ENCODE peak calls at places on chromosomes 1 and 21, in nine cellular contexts. Z is breast epithelium, N is IMR-90, U is PC-3, E is HFF-Myc, Y is uterus, P is adrenal gland, T is lower lobe of right lung, B is GM12865. R is an unnamed sample.
A peak's percentile ranks its signal among the peaks of the same experiment; 100 is the strongest.

GRCh38 chr1:11907275-11908138 is 18.7 kb downstream of the KIAA2013 start:
- DNase-seq in Z (peak; percentile 91), N (peak; percentile 95), U (peak; percentile 95), E (peak; percentile 91), Y (peak; percentile 95), P (peak; percentile 96), T (peak; percentile 92), B (peak; percentile 96), R (peak; percentile 97)

GRCh38 chr1:53394306-53394705 is 64.9 kb upstream of the DMRTB1 start:
- DNase-seq in Z (no peak), N (no peak), U (no peak), E (no peak), Y (no peak), P (no peak), T (no peak), B (no peak), R (no peak)

GRCh38 chr1:214570442-214570841 is 19.0 kb upstream of the PTPN14 start:
- DNase-seq in Z (no peak), N (peak; percentile 90), U (peak; percentile 88), E (no peak), Y (no peak), P (no peak), T (no peak), B (no peak), R (peak; percentile 50)

GRCh38 chr21:19440792-19441494 is 1037.4 kb upstream of the TMPRSS15 start:
- DNase-seq in Z (no peak), N (no peak), U (no peak), E (no peak), Y (no peak), P (no peak), T (no peak), B (peak; percentile 15), R (no peak)

GRCh38 chr1:218890436-218890835 is 283.2 kb upstream of the LYPLAL1 start:
- DNase-seq in Z (no peak), N (no peak), U (no peak), E (no peak), Y (no peak), P (no peak), T (no peak), B (no peak), R (no peak)

GRCh38 chr1:42913426-42914091 is 45.1 kb downstream of the SLC2A1 start:
- DNase-seq in Z (no peak), N (peak; percentile 82), U (peak; percentile 86), E (peak; percentile 75), Y (peak; percentile 59), P (peak; percentile 80), T (no peak), B (peak; percentile 86), R (peak; percentile 91)

GRCh38 chr1:22689505-22689904 is 21.1 kb upstream of the EPHB2 start:
- DNase-seq in Z (no peak), N (peak; percentile 96), U (peak; percentile 96), E (peak; percentile 56), Y (peak; percentile 22), P (no peak), T (no peak), B (no peak), R (peak; percentile 54)

GRCh38 chr1:8249838-8250237 is 68.1 kb upstream of the SLC45A1 start:
- DNase-seq in Z (no peak), N (no peak), U (no peak), E (no peak), Y (no peak), P (no peak), T (no peak), B (no peak), R (no peak)

GRCh38 chr1:110771245-110772022 is 96.7 kb upstream of the KCNA3 start:
- DNase-seq in Z (no peak), N (no peak), U (peak; percentile 87), E (no peak), Y (no peak), P (no peak), T (no peak), B (no peak), R (no peak)

GRCh38 chr1:54016343-54017282 is 1.4 kb downstream of the LDLRAD1 start:
- DNase-seq in Z (peak; percentile 85), N (peak; percentile 20), U (peak; percentile 92), E (peak; percentile 24), Y (no peak), P (peak; percentile 59), T (peak; percentile 59), B (no peak), R (peak; percentile 56)

GRCh38 chr1:58762806-58763205 is 21.0 kb downstream of the JUN start:
- DNase-seq in Z (no peak), N (peak; percentile 63), U (peak; percentile 28), E (no peak), Y (no peak), P (no peak), T (no peak), B (no peak), R (peak; percentile 71)

GRCh38 chr21:38083534-38083933 is 167.3 kb upstream of the KCNJ6 start:
- DNase-seq in Z (no peak), N (no peak), U (no peak), E (no peak), Y (no peak), P (no peak), T (no peak), B (no peak), R (no peak)

GRCh38 chr21:15729674-15730483 is at the start of gene USP25:
- DNase-seq in Z (peak; percentile 88), N (peak; percentile 60), U (peak; percentile 94), E (no peak), Y (peak; percentile 87), P (peak; percentile 92), T (peak; percentile 94), B (peak; percentile 91), R (peak; percentile 84)

GRCh38 chr1:222924140-222924706 is 109.4 kb downstream of the DISP1 start:
- DNase-seq in Z (no peak), N (peak; percentile 17), U (no peak), E (no peak), Y (no peak), P (no peak), T (no peak), B (no peak), R (no peak)

GRCh38 chr1:56255516-56256181 is 323.7 kb downstream of the PLPP3 start:
- DNase-seq in Z (no peak), N (peak; percentile 69), U (no peak), E (peak; percentile 11), Y (peak; percentile 87), P (peak; percentile 63), T (peak; percentile 54), B (no peak), R (peak; percentile 96)

DNA sequence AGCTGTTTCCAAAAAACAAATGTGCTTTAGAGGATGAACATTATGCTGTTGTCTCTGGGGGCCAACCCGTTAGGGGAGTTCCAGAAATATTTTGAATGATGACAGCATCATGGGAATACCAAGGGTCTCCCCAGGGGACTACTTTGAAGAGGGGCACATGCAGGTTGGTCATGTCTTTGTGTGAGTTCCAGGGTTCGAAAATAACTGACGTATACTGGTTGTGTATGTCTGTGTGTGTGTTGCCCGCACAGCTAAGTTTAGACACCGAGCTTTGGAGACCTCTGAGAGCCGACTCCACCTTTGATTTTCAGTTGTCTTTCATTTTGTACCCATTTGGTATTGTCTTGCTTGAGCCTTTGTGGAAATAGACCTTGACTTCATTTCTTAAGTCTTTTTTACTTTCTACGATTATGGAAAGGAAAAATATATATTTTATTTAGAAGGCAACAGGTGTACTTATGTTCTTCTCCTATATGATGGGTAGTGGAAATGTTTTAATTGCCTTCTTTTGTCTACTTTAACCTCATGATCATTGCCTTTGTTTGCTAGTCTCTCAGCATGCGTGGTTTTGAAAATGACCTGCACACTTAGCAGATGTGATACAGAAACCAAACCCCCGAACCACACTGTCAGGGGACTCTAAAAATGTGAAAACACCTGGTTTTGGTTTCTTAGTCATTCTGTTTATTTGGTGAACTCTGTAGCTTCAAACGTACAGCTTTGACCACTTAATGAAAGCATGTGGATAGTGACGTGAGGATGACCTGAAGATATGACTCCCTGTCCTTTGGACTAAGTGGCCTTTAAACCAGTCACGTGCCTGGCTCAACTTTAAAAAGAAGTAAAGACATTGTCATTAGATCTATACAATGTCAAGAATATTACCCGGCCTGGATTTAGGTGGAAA is 56.5 kb downstream of the GALNT2 start:
- DNase-seq in Z (no peak), N (peak; percentile 89), U (no peak), E (peak; percentile 73), Y (no peak), P (no peak), T (no peak), B (peak; percentile 96), R (peak; percentile 33)
- H3K4me3 ChIP-seq in Z (no peak overlapping the region), N (no peak overlapping the region), U (no peak overlapping the region), E (no peak overlapping the region), Y (no peak overlapping the region), P (no peak overlapping the region), T (no peak overlapping the region), B (peak overlapping the region; percentile 46), R (no peak overlapping the region)

DNA sequence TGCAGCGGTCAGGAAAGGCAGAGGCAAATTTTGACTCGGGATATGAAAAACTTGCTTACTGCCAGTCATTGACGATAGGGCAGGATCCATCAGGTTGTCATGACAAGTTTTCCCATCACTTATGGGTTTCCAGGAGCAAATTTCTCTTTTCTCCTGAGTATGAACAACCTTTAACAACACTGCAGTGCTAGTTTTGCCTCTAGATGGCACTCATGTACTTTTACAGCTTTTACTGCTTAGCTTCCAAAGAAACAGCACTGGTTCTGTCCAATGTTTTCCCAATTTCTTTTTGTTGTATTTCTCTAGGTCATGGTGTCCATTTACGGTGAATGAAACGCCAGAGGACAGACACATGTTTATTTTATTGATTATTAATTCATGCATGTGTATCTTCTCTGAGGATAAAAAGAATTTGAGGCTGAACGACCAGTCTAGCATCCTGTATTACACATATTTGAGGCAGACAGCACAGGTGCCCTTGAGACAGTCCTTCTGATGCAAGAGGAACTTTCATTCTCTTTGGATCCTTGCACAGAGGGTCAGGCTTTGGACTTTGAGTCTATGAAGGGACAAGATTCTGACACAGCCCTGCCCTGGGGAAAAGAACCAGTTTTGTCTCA is 112.3 kb upstream of the TRABD2B start:
- DNase-seq in Z (no peak), N (peak; percentile 61), U (peak; percentile 80), E (peak; percentile 20), Y (no peak), P (peak; percentile 48), T (no peak), B (peak; percentile 40), R (peak; percentile 79)
- TF ChIP-seq CTCF in Z (peak; percentile 76), N (peak; percentile 83), U (peak; percentile 87), E (peak; percentile 70), Y (peak; percentile 73), P (peak; percentile 86), T (peak; percentile 84), B (peak; percentile 71), R (peak; percentile 83)

DNA sequence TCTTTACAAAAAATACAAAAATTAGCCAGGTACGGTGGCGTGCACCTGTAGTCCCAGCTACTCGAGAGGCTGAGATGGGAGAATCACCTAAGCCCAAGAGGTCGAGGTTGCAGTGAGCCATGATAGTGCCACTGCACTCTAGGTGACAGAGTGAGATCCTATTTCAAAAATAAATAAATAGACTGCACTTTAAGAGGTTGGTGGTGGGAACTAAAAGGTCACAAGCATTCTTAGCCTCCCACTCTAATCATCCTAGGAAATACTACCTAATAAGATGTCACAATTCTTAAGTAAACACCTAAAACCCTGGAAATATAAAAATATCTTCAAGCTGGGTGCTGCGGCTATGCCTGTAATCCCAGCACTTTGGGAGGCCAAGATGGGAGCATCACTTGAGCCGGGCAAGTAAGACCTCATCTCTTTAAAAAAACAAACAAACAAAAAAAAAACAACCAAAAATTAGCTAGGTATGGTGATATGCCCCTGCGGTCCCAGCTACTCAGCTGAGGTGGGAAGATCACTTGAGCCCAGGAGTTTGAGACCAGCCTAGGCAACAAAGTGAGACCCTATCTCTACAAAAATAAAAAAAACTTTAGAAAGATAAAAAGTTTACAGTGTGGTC is 4.1 kb downstream of the DCAF8 start:
- DNase-seq in Z (no peak), N (no peak), U (no peak), E (no peak), Y (no peak), P (no peak), T (no peak), B (no peak), R (no peak)
- H3K4me3 ChIP-seq in Z (no peak overlapping the region), N (no peak overlapping the region), U (no peak overlapping the region), E (no peak overlapping the region), Y (no peak overlapping the region), P (no peak overlapping the region), T (no peak overlapping the region), B (no peak overlapping the region), R (no peak overlapping the region)

GRCh38 chr1:96596226-96596625 is 125.4 kb upstream of the PTBP2 start:
- DNase-seq in Z (no peak), N (peak; percentile 3), U (peak; percentile 55), E (peak; percentile 7), Y (no peak), P (peak; percentile 37), T (no peak), B (peak; percentile 32), R (peak; percentile 31)
- TF ChIP-seq CTCF in Z (no peak), N (peak; percentile 31), U (peak; percentile 83), E (peak; percentile 73), Y (no peak), P (peak; percentile 44), T (peak; percentile 31), B (peak; percentile 56), R (peak; percentile 72)